ENCODE peak calls at places on chromosomes 1 and 21, in nine cellular contexts. M, Z, K, S, E, U, D, X and Q are unnamed samples.

GRCh38 chr1:88454781-88455180 is 229.3 kb upstream of the PKN2 start:
- DNase-seq in S (no peak), D (no peak), E (no peak), M (no peak), U (no peak), X (no peak), Z (no peak), K (no peak), Q (no peak)

GRCh38 chr1:150179867-150180266 is 30.2 kb downstream of the PLEKHO1 start:
- DNase-seq in Z (no peak), D (no peak), M (no peak), U (no peak), K (no peak), S (no peak), E (no peak), X (no peak), Q (no peak)

GRCh38 chr1:239952348-239953307 is 139.1 kb upstream of the FMN2 start:
- DNase-seq in S (no peak), M (no peak), U (no peak), X (no peak), E (peak), Z (no peak), K (no peak), D (peak), Q (no peak)

GRCh38 chr1:179034720-179035119 is 9.0 kb downstream of the FAM20B start:
- DNase-seq in X (no peak), Z (peak), D (no peak), E (no peak), U (no peak), S (no peak), M (no peak), K (no peak), Q (no peak)

GRCh38 chr1:2031546-2032540 is 12.7 kb downstream of the GABRD start:
- DNase-seq in D (no peak), M (no peak), X (no peak), E (no peak), K (no peak), U (no peak), Z (no peak), S (no peak), Q (no peak)

GRCh38 chr1:46171351-46171750 is 3.5 kb upstream of the TSPAN1 start:
- DNase-seq in D (no peak), M (no peak), X (no peak), E (no peak), U (no peak), K (no peak), Z (no peak), S (no peak), Q (no peak)

GRCh38 chr1:156493154-156493631 is 7.4 kb downstream of the MEF2D start:
- DNase-seq in D (no peak), U (no peak), X (no peak), M (no peak), K (no peak), S (no peak), Z (peak), E (no peak), Q (no peak)

GRCh38 chr21:24955275-24955961 is 651.9 kb downstream of the MRPL39 start:
- DNase-seq in X (no peak), M (no peak), K (no peak), D (no peak), S (no peak), E (no peak), U (no peak), Z (no peak), Q (no peak)

GRCh38 chr1:81020506-81020905 is 780.2 kb upstream of the ADGRL2 start:
- DNase-seq in Z (no peak), E (no peak), X (no peak), K (no peak), U (no peak), D (no peak), S (no peak), M (no peak), Q (no peak)

GRCh38 chr1:206537141-206537540 is 29.8 kb downstream of the RASSF5 start:
- DNase-seq in K (no peak), U (no peak), D (no peak), E (no peak), X (no peak), Z (no peak), S (no peak), M (no peak), Q (no peak)

GRCh38 chr1:59025898-59026426 is 242.1 kb upstream of the JUN start:
- DNase-seq in X (no peak), D (no peak), U (no peak), E (peak), S (no peak), Z (peak), K (no peak), M (no peak), Q (no peak)